ENCODE peak calls at places on chromosomes 13 and 19, in four cellular contexts. D, C, V and F are unnamed samples.
A peak's percentile ranks its signal among the peaks of the same experiment; 100 is the strongest.

GRCh38 chr13:44402902-44403719 is 29.5 kb downstream of the SERP2 start:
- DNase-seq in C (no peak), D (no peak), V (no peak), F (no peak)

GRCh38 chr13:113748101-113748861 is 10.7 kb upstream of the TMEM255B start:
- DNase-seq in D (no peak), V (no peak), C (no peak), F (peak; percentile 55)

GRCh38 chr13:51844862-51845573 is at the start of gene TMEM272:
- DNase-seq in V (peak; percentile 70), D (no peak), C (peak; percentile 11), F (peak; percentile 42)

GRCh38 chr19:48393196-48393558 is 291 bp upstream of the GRIN2D start:
- DNase-seq in C (no peak), D (no peak), V (no peak), F (no peak)

GRCh38 chr13:21694831-21695230 is 24.0 kb downstream of the FGF9 start:
- DNase-seq in D (no peak), C (no peak), V (no peak), F (peak; percentile 52)

GRCh38 chr13:51825165-51825592 is 19.8 kb downstream of the TMEM272 start:
- DNase-seq in V (no peak), C (no peak), D (no peak), F (no peak)

GRCh38 chr13:25886438-25887214 is 165.2 kb downstream of the SHISA2 start:
- DNase-seq in C (peak; percentile 44), V (no peak), D (no peak), F (no peak)

GRCh38 chr19:28961772-28962500 is 251.0 kb downstream of the UQCRFS1 start:
- DNase-seq in V (no peak), D (no peak), C (peak; percentile 81), F (no peak)

GRCh38 chr19:17522988-17523872 is 11.8 kb downstream of the PGLS start:
- DNase-seq in D (peak; percentile 82), C (no peak), V (peak; percentile 69), F (peak; percentile 57)

GRCh38 chr19:51690359-51691121 is 2.6 kb upstream of the SPACA6 start:
- DNase-seq in C (peak; percentile 68), V (peak; percentile 80), D (peak; percentile 73), F (peak; percentile 66)

GRCh38 chr19:45442927-45443461 is 19.3 kb upstream of the ERCC1 start:
- DNase-seq in V (no peak), D (no peak), C (peak; percentile 59), F (peak; percentile 46)

GRCh38 chr13:40792284-40793051 is 3.1 kb downstream of the SLC25A15 start:
- DNase-seq in D (no peak), V (no peak), C (no peak), F (no peak)

GRCh38 chr19:49690656-49691242 is at the start of gene CPT1C:
- DNase-seq in D (peak; percentile 69), V (peak; percentile 79), C (peak; percentile 79), F (peak; percentile 83)

GRCh38 chr13:98216135-98216565 is 39.1 kb upstream of the RNF113B start:
- DNase-seq in V (peak; percentile 63), D (no peak), C (peak; percentile 93), F (peak; percentile 39)

GRCh38 chr19:44925114-44925891 is 10.9 kb downstream of the APOC1 start:
- DNase-seq in C (peak; percentile 49), V (peak; percentile 94), D (no peak), F (peak; percentile 78)

GRCh38 chr19:43395561-43395960 is 19.1 kb upstream of the TEX101 start:
- DNase-seq in D (no peak), V (no peak), C (no peak), F (no peak)

GRCh38 chr13:51811920-51812328 is 8.0 kb upstream of the DHRS12 start:
- DNase-seq in V (no peak), C (no peak), D (no peak), F (no peak)

GRCh38 chr19:16673226-16673625 is 12.3 kb downstream of the TMEM38A start:
- DNase-seq in C (no peak), V (no peak), D (no peak), F (no peak)

GRCh38 chr19:3642987-3643386 is 16.4 kb upstream of the CACTIN start:
- DNase-seq in C (no peak), V (no peak), D (no peak), F (no peak)

GRCh38 chr19:54164369-54165068 is 5.0 kb upstream of the LENG1 start:
- DNase-seq in C (peak; percentile 22), V (peak; percentile 73), D (peak; percentile 65), F (no peak)

GRCh38 chr13:46478641-46479040 is 74.3 kb upstream of the LRCH1 start:
- DNase-seq in V (no peak), D (no peak), C (no peak), F (no peak)

GRCh38 chr19:19297759-19298158 is 22.6 kb downstream of the SUGP1 start:
- DNase-seq in D (no peak), C (no peak), V (no peak), F (no peak)

GRCh38 chr19:8445488-8446001 is 770 bp downstream of the HNRNPM start:
- DNase-seq in V (peak; percentile 71), C (no peak), D (peak; percentile 55), F (peak; percentile 61)

GRCh38 chr19:8835446-8835845 is 3.3 kb downstream of the MBD3L1 start:
- DNase-seq in V (no peak), C (no peak), D (no peak), F (no peak)

GRCh38 chr19:15129856-15130580 is 22.8 kb downstream of the SYDE1 start:
- DNase-seq in C (no peak), D (no peak), V (no peak), F (no peak)

GRCh38 chr19:19566306-19566705 is 28.2 kb downstream of the CILP2 start:
- DNase-seq in D (no peak), C (peak; percentile 77), V (no peak), F (no peak)

GRCh38 chr13:112806761-112807652 is 117.2 kb downstream of the ATP11A start:
- DNase-seq in C (peak; percentile 47), V (no peak), D (no peak), F (no peak)

GRCh38 chr13:110869805-110870706 is 44.8 kb downstream of the ANKRD10 start:
- DNase-seq in D (no peak), C (peak; percentile 100), V (peak; percentile 95), F (peak; percentile 74)

GRCh38 chr13:59823495-59823894 is 340.2 kb downstream of the DIAPH3 start:
- DNase-seq in C (peak; percentile 77), V (no peak), D (no peak), F (no peak)

GRCh38 chr19:44645407-44646048 is 1.8 kb downstream of the PVR start:
- DNase-seq in D (no peak), V (no peak), C (no peak), F (no peak)

GRCh38 chr13:97226788-97227627 is 4.9 kb downstream of the MBNL2 start:
- DNase-seq in V (no peak), C (no peak), D (peak; percentile 60), F (no peak)

GRCh38 chr19:3358919-3359849 is 7.2 kb upstream of the NFIC start:
- DNase-seq in C (peak; percentile 51), V (peak; percentile 86), D (peak; percentile 82), F (peak; percentile 78)

DNA sequence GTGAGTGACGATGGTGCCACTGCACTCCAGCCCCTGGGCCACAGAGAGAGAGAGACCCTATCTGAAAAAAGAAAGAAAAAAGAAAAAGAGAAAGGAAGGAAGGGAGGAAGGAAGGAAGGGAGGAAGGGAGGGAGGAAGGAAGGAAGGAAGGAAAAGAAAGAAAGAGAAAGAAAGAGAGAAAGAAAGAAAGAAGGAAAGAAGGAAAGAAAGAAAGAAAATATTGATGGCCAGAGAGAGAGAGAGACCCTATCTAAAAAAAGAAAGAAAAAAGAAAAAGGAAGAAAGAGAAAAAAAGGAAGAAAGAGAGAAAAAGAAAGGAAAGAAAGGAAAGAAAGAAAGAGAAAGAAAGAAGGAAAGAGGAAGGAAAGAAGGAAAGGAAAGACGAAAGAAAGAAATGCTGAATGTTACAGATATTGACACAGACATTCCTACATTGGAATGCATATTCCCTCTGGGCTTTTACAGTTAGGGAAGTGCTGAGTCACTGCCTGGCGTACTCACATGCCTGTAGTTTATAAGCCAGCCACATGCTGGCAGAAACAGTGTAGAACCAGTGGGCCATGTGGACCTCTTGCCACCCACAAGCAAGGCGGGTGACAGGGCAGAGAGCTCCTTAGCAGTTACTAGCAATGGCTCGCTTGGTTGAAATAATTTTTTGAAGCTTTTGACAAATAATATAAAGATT is 34.6 kb upstream of the SLC46A3 start:
- DNase-seq in D (no peak), C (peak; percentile 91), V (no peak), F (peak; percentile 21)
- H3K27ac ChIP-seq in D (no peak overlapping the region), C (peak overlapping the region; percentile 84), V (peak overlapping the region; percentile 23), F (peak overlapping the region; percentile 84)

GRCh38 chr19:58117841-58118575 is 20.0 kb upstream of the ZSCAN18 start:
- DNase-seq in D (no peak), V (no peak), C (no peak), F (no peak)

GRCh38 chr19:58123354-58123753 is 25.3 kb upstream of the ZSCAN18 start:
- DNase-seq in C (no peak), V (no peak), D (no peak), F (no peak)

GRCh38 chr19:58118979-58119733 is 21.1 kb upstream of the ZSCAN18 start:
- DNase-seq in C (no peak), D (no peak), V (no peak), F (no peak)
- H3K4me3 ChIP-seq in C (no peak overlapping the region), D (no peak overlapping the region), V (no peak overlapping the region), F (no peak overlapping the region)

DNA sequence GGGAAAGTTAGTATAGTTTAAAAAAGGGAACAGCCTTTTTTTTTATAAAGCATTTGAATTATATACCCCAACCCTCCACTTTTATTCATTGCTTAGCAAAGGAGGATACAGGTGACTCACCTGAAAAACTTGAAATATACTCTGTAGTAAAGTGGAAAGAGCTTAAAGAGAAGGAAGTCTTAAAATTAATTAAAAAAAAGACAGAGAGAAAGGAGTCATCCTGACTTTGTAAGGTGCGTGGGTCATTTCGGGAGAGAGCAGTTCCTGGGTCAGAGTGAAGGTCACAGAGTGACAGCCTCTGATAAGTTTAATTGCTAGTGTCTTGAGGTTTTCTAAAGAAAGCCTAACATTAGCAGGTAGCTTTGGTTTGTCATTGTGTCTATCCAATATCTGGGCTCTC is 310.3 kb downstream of the KLF5 start:
- DNase-seq in V (no peak), C (no peak), D (no peak), F (no peak)
- H3K27ac ChIP-seq in V (no peak overlapping the region), C (no peak overlapping the region), D (no peak overlapping the region), F (no peak overlapping the region)

GRCh38 chr19:46471778-46472543 is 598 bp upstream of the PNMA8A start:
- DNase-seq in D (no peak), V (no peak), C (no peak), F (no peak)

GRCh38 chr19:46469541-46470185 is 1.7 kb downstream of the PNMA8A start:
- DNase-seq in V (no peak), D (no peak), C (no peak), F (no peak)

GRCh38 chr19:46472592-46472991 is 1.2 kb upstream of the PNMA8A start:
- DNase-seq in V (no peak), D (no peak), C (no peak), F (no peak)

GRCh38 chr19:46470376-46470775 is 987 bp downstream of the PNMA8A start:
- DNase-seq in D (no peak), C (no peak), V (no peak), F (no peak)

DNA sequence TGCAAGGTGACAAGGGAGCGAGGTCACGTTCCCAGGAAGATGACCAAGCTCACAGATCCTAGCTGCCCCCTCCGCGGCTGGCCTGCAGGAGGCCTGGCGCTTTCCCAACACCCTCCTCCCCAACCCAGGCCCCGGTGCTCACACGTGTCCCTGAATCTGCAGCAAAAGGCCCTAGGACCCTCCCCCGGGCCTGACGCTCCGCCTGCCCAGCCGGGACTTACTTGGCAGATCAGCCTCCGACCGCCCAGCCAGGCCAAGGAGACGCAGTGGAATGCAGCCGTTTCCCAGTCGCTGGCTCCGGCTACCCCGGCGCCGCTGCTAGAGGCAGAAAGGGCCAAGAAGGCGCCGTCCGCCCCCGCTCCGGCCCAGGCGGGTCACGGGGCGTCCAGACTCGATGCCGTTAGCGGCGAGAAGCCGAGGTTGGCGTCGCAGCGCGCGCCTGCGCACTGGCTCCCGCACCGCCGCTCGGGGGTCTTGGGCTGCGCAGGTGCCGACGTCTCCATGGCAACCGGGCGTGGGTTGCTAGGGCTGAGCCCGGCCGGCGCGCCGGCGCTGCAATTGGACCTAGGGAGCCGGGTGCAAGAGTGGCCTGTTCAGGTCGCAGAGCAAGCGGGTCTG is at the start of gene PNMA8A:
- DNase-seq in C (peak; percentile 57), V (peak; percentile 79), D (no peak), F (peak; percentile 74)
- H3K4me3 ChIP-seq in C (peak within 1 kb of the TSS; percentile 1), V (peak within 1 kb of the TSS; percentile 56), D (peak within 1 kb of the TSS; percentile 23), F (peak within 1 kb of the TSS; percentile 69)